ENCODE peak calls at places on chromosomes 4 and X, in eight cellular contexts. T is adrenal gland, P is fibroblast of lung, X is neural progenitor cell, L is brain microvascular endothelial cell, Y is uterus, V is mammary epithelial cell, U is cardiac muscle cell. B is an unnamed sample.
A peak's percentile ranks its signal among the peaks of the same experiment; 100 is the strongest.

GRCh38 chrX:64342811-64343210 is 52.4 kb downstream of the MTMR8 start:
- DNase-seq in T (no peak), P (no peak), X (no peak), L (no peak), Y (no peak), V (no peak), U (no peak), B (no peak)

GRCh38 chrX:24424948-24425347 is 40.1 kb upstream of the PDK3 start:
- DNase-seq in T (peak; percentile 20), P (peak; percentile 35), X (no peak), L (peak; percentile 9), Y (peak; percentile 77), V (no peak), U (no peak), B (peak; percentile 60)

GRCh38 chr4:151876411-151876988 is 115.7 kb upstream of the GATB start:
- DNase-seq in T (no peak), P (no peak), X (no peak), L (no peak), Y (no peak), V (no peak), U (no peak), B (no peak)

GRCh38 chr4:138494931-138495330 is 252.8 kb upstream of the SLC7A11 start:
- DNase-seq in T (no peak), P (peak; percentile 16), X (peak; percentile 46), L (peak; percentile 11), Y (no peak), V (peak; percentile 54), U (peak; percentile 16), B (peak; percentile 1)

GRCh38 chrX:18938710-18939109 is 45.2 kb downstream of the PHKA2 start:
- DNase-seq in T (no peak), P (peak; percentile 12), X (no peak), L (no peak), Y (no peak), V (no peak), U (no peak), B (peak; percentile 21)

GRCh38 chrX:323721-324628 is 5.4 kb upstream of the GTPBP6 start:
- DNase-seq in T (peak; percentile 52), P (peak; percentile 81), X (peak; percentile 83), L (peak; percentile 48), Y (peak; percentile 57), V (peak; percentile 86), U (peak; percentile 74), B (peak; percentile 26)

GRCh38 chr4:110231869-110232268 is 33.5 kb upstream of the ELOVL6 start:
- DNase-seq in T (no peak), P (no peak), X (no peak), L (no peak), Y (no peak), V (peak; percentile 5), U (no peak), B (no peak)

GRCh38 chr4:79042079-79042674 is 102.9 kb upstream of the PAQR3 start:
- DNase-seq in T (no peak), P (peak; percentile 16), X (peak; percentile 48), L (peak; percentile 43), Y (peak; percentile 25), V (peak; percentile 2), U (peak; percentile 72), B (no peak)

GRCh38 chrX:55118574-55118973 is 29.8 kb downstream of the PAGE2 start:
- DNase-seq in T (no peak), P (no peak), X (no peak), L (no peak), Y (no peak), V (no peak), U (no peak), B (no peak)

GRCh38 chrX:48574270-48575266 is at the start of gene RBM3:
- DNase-seq in T (peak; percentile 92), P (peak; percentile 91), X (peak; percentile 91), L (peak; percentile 91), Y (peak; percentile 93), V (peak; percentile 88), U (peak; percentile 84), B (peak; percentile 93)

GRCh38 chrX:17769701-17770269 is 32.5 kb downstream of the SCML1 start:
- DNase-seq in T (no peak), P (no peak), X (no peak), L (no peak), Y (no peak), V (no peak), U (no peak), B (no peak)

GRCh38 chr4:1730532-1731135 is 9.3 kb downstream of the TACC3 start:
- DNase-seq in T (no peak), P (no peak), X (no peak), L (no peak), Y (no peak), V (no peak), U (no peak), B (no peak)

GRCh38 chr4:1728061-1728980 is 7.0 kb downstream of the TACC3 start:
- DNase-seq in T (no peak), P (no peak), X (no peak), L (no peak), Y (no peak), V (no peak), U (no peak), B (no peak)

GRCh38 chr4:1726146-1726934 is 5.0 kb downstream of the TACC3 start:
- DNase-seq in T (peak; percentile 94), P (peak; percentile 61), X (peak; percentile 91), L (peak; percentile 85), Y (peak; percentile 83), V (peak; percentile 67), U (peak; percentile 88), B (peak; percentile 49)

GRCh38 chr4:1725521-1725920 is 4.2 kb downstream of the TACC3 start:
- DNase-seq in T (no peak), P (no peak), X (no peak), L (no peak), Y (no peak), V (no peak), U (no peak), B (no peak)

DNA sequence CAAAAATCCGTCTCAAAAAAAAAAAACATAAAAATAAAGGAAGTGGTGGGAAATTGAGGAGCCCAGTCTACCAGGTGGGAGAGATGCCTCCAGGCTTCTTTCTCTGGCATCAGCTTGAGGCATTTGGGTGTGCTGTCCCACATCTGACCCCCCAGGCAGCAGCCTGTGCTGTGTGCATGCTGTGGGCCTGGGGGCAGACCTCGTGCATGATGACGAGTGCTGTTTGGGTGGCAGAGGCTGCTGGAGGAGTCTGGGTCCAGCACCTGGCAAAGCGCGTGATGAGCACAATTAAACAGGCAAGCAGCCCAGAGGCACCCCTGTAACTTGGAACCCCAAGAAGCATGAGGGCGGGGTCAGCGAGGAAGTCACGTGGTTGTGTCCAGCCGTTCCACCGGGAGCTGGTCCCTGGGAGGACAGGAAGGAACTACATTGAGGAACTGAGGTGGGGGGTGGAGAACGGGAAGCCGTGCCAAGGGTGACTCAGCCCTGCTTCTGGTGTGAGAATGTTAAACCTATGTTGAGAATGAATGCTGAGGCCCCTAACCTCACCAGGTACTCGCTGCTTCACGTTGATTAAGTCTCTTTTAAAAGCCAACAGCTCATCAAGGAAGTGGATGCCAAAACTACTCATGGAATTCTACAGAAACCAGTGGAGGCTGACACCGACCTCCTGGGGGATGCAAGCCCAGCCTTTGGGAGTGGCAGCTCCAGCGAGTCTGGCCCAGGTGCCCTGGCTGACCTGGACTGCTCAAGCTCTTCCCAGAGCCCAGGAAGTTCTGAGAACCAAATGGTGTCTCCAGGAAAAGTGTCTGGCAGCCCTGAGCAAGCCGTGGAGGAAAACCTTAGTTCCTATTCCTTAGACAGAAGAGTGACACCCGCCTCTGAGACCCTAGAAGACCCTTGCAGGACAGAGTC is 6.1 kb downstream of the TACC3 start:
- DNase-seq in T (peak; percentile 60), P (peak; percentile 88), X (no peak), L (peak; percentile 82), Y (peak; percentile 61), V (peak; percentile 91), U (no peak), B (peak; percentile 73)
- H3K36me3 ChIP-seq in T (no peaks in the 10 kb centered on the region), P (peaks cover 34% of the 10 kb centered on the region), X (peaks cover 5% of the 10 kb centered on the region), L (peaks cover 17% of the 10 kb centered on the region), Y (no peaks in the 10 kb centered on the region), V (peaks cover 28% of the 10 kb centered on the region), U (peaks cover 13% of the 10 kb centered on the region), B (peaks cover 54% of the 10 kb centered on the region)

GRCh38 chr4:8595237-8596087 is 2.9 kb downstream of the CPZ start:
- DNase-seq in T (no peak), P (peak; percentile 25), X (no peak), L (no peak), Y (no peak), V (no peak), U (no peak), B (peak; percentile 26)

GRCh38 chr4:8597791-8598190 is 5.2 kb downstream of the CPZ start:
- DNase-seq in T (no peak), P (no peak), X (no peak), L (no peak), Y (no peak), V (no peak), U (no peak), B (no peak)

GRCh38 chr4:8598391-8599090 is 6.0 kb downstream of the CPZ start:
- DNase-seq in T (no peak), P (no peak), X (no peak), L (no peak), Y (no peak), V (no peak), U (no peak), B (no peak)

GRCh38 chr4:8597319-8597718 is 4.8 kb downstream of the CPZ start:
- DNase-seq in T (no peak), P (no peak), X (no peak), L (no peak), Y (no peak), V (no peak), U (peak; percentile 33), B (no peak)

GRCh38 chr4:8596891-8597290 is 4.3 kb downstream of the CPZ start:
- DNase-seq in T (no peak), P (no peak), X (no peak), L (no peak), Y (no peak), V (no peak), U (no peak), B (no peak)
- H3K36me3 ChIP-seq in T (no peaks in the 10 kb centered on the region), P (peaks cover 2% of the 10 kb centered on the region), X (no peaks in the 10 kb centered on the region), L (no peaks in the 10 kb centered on the region), Y (no peaks in the 10 kb centered on the region), V (no peaks in the 10 kb centered on the region), U (no peaks in the 10 kb centered on the region), B (no peaks in the 10 kb centered on the region)

DNA sequence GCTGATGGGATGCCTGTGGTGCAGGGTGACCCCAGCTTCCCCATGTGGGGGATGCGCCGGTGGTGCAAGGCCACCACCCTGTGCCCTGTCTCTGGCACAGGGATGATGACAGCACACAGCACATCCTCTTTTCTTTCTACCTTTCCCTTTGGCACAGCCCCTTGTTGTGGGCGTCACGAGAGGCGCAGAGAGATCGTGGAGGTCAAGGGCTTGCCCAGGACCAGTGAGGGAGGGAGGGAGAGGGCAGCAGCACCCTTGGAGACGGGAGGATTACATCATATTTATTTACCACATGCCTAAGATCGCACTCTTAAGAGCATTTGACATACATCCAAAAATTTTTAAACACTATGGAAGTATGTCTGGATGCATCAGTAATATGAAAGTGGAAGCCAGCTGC is 12.6 kb downstream of the WFS1 start:
- DNase-seq in T (no peak), P (peak; percentile 37), X (no peak), L (no peak), Y (no peak), V (no peak), U (no peak), B (no peak)
- H3K36me3 ChIP-seq in T (no peaks in the 10 kb centered on the region), P (peaks cover 2% of the 10 kb centered on the region), X (no peaks in the 10 kb centered on the region), L (no peaks in the 10 kb centered on the region), Y (no peaks in the 10 kb centered on the region), V (no peaks in the 10 kb centered on the region), U (peaks cover under 1% of the 10 kb centered on the region), B (no peaks in the 10 kb centered on the region)

DNA sequence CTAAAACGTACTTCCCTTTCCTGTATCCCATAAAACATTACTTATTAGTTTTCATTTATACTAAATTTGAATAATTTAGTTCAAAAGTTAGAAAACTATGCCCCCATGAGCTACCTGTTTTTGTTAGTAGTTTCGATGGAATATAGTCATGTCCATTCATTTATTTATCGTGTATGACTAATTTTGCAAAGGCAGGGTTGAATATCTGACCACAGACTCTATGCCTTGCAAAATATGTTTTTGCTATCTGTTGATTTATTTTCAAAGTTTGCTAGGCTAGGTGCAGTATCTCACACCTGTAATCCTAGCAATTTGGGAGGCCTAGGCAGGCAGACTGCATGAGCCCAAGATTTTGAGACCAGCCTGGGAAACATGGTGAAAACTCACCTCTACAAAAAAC is 78.4 kb downstream of the PDS5A start:
- DNase-seq in T (no peak), P (no peak), X (no peak), L (no peak), Y (no peak), V (no peak), U (no peak), B (no peak)
- H3K36me3 ChIP-seq in T (no peaks in the 10 kb centered on the region), P (no peaks in the 10 kb centered on the region), X (peaks cover 54% of the 10 kb centered on the region), L (peaks cover 40% of the 10 kb centered on the region), Y (no peaks in the 10 kb centered on the region), V (peaks cover 47% of the 10 kb centered on the region), U (peaks cover 74% of the 10 kb centered on the region), B (peaks cover 29% of the 10 kb centered on the region)